ENCODE peak calls at places on chromosomes 12 and 14, in five cellular contexts. J is uterus; Y is CD4-positive, CD25-positive, alpha-beta regulatory T cell; O is lung; P is endodermal cell. B is an unnamed sample. For H3K4me1 and H3K36me3, the result is how much of the 10 kb centered on the place peaks cover.

GRCh38 chr12:108367436-108367835 is 28.3 kb upstream of the CMKLR1 start:
- DNase-seq in J (no peak), Y (no peak), O (peak), P (no peak), B (no peak)

GRCh38 chr12:110750784-110751461 is 8.2 kb upstream of the PPP1CC start:
- DNase-seq in J (peak), Y (no peak), O (no peak), P (no peak), B (no peak)

GRCh38 chr12:52552681-52553195 is at the start of gene KRT71:
- DNase-seq in J (no peak), Y (no peak), O (no peak), P (no peak), B (no peak)

GRCh38 chr14:45362505-45362904 is 109.5 kb upstream of the MIS18BP1 start:
- DNase-seq in J (no peak), Y (no peak), O (no peak), P (no peak), B (no peak)

GRCh38 chr12:131694116-131694838 is 16.6 kb upstream of the SFSWAP start:
- DNase-seq in J (no peak), Y (no peak), O (no peak), P (peak), B (no peak)

GRCh38 chr14:80958258-80958657 is 2.8 kb downstream of the TSHR start:
- DNase-seq in J (no peak), Y (no peak), O (no peak), P (no peak), B (no peak)

GRCh38 chr12:28578833-28579252 is 388.6 kb downstream of the CCDC91 start:
- DNase-seq in J (no peak), Y (no peak), O (no peak), P (no peak), B (no peak)

GRCh38 chr14:88248606-88249005 is 74.5 kb downstream of the KCNK10 start:
- DNase-seq in J (no peak), Y (no peak), O (no peak), P (no peak), B (no peak)

GRCh38 chr12:26658991-26659390 is 174.0 kb downstream of the ITPR2 start:
- DNase-seq in J (no peak), Y (no peak), O (no peak), P (no peak), B (no peak)

GRCh38 chr12:26608706-26609105 is 224.3 kb downstream of the ITPR2 start:
- DNase-seq in J (no peak), Y (no peak), O (no peak), P (no peak), B (no peak)

GRCh38 chr12:10128687-10129086 is 1.3 kb downstream of the CLEC7A start:
- DNase-seq in J (no peak), Y (no peak), O (no peak), P (no peak), B (no peak)

GRCh38 chr12:3491938-3492867 is 1.2 kb downstream of the PRMT8 start:
- DNase-seq in J (peak), Y (peak), O (peak), P (peak), B (no peak)

GRCh38 chr14:88195676-88196075 is 127.4 kb downstream of the KCNK10 start:
- DNase-seq in J (no peak), Y (no peak), O (no peak), P (peak), B (no peak)

GRCh38 chr14:103687712-103688111 is 27.5 kb downstream of the XRCC3 start:
- DNase-seq in J (no peak), Y (no peak), O (no peak), P (no peak), B (no peak)

GRCh38 chr12:30877110-30877875 is 49.3 kb upstream of the TSPAN11 start:
- DNase-seq in J (no peak), Y (no peak), O (peak), P (no peak), B (no peak)

GRCh38 chr14:55053500-55053899 is 2.1 kb downstream of the MAPK1IP1L start:
- DNase-seq in J (no peak), Y (no peak), O (no peak), P (no peak), B (no peak)

GRCh38 chr14:102525213-102526143 is 15.9 kb upstream of the ANKRD9 start:
- DNase-seq in J (peak), Y (peak), O (no peak), P (no peak), B (peak)

GRCh38 chr12:132952371-132953162 is 3.5 kb downstream of the ZNF605 start:
- DNase-seq in J (no peak), Y (no peak), O (no peak), P (peak), B (no peak)

GRCh38 chr14:71309756-71310155 is 402.5 kb downstream of the PCNX1 start:
- DNase-seq in J (no peak), Y (no peak), O (no peak), P (no peak), B (no peak)

GRCh38 chr12:133083345-133083744 is 2.6 kb downstream of the ZNF140 start:
- DNase-seq in J (no peak), Y (no peak), O (no peak), P (no peak), B (no peak)

GRCh38 chr12:53378705-53379388 is 1.1 kb upstream of the SP1 start:
- DNase-seq in J (no peak), Y (no peak), O (no peak), P (no peak), B (no peak)

GRCh38 chr14:95758331-95758730 is 44.4 kb upstream of the TCL1A start:
- DNase-seq in J (no peak), Y (no peak), O (no peak), P (peak), B (no peak)

GRCh38 chr14:95069547-95069946 is 87.8 kb downstream of the DICER1 start:
- DNase-seq in J (no peak), Y (no peak), O (no peak), P (no peak), B (no peak)

GRCh38 chr12:118220697-118221096 is 84.8 kb downstream of the PEBP1 start:
- DNase-seq in J (no peak), Y (no peak), O (no peak), P (no peak), B (no peak)

GRCh38 chr12:68487721-68488309 is 122.9 kb upstream of the RAP1B start:
- DNase-seq in J (no peak), Y (no peak), O (no peak), P (peak), B (no peak)

GRCh38 chr12:132428872-132429121 is 61.2 kb upstream of the FBRSL1 start:
- DNase-seq in J (no peak), Y (no peak), O (no peak), P (peak), B (no peak)

GRCh38 chr12:84757978-84758377 is 154.6 kb downstream of the SLC6A15 start:
- DNase-seq in J (no peak), Y (no peak), O (no peak), P (no peak), B (no peak)

GRCh38 chr12:57611116-57611809 is at the start of gene ARHGEF25:
- DNase-seq in J (peak), Y (no peak), O (peak), P (peak), B (no peak)

GRCh38 chr12:47326190-47326589 is 246.4 kb upstream of the AMIGO2 start:
- DNase-seq in J (no peak), Y (no peak), O (no peak), P (no peak), B (no peak)

GRCh38 chr12:103928736-103929050 is 1.5 kb upstream of the HSP90B1 start:
- DNase-seq in J (peak), Y (no peak), O (no peak), P (no peak), B (peak)

GRCh38 chr12:84070311-84070710 is 842.3 kb downstream of the SLC6A15 start:
- DNase-seq in J (peak), Y (no peak), O (no peak), P (no peak), B (no peak)

GRCh38 chr12:128336506-128336905 is 69.5 kb downstream of the TMEM132C start:
- DNase-seq in J (no peak), Y (no peak), O (no peak), P (no peak), B (no peak)

DNA sequence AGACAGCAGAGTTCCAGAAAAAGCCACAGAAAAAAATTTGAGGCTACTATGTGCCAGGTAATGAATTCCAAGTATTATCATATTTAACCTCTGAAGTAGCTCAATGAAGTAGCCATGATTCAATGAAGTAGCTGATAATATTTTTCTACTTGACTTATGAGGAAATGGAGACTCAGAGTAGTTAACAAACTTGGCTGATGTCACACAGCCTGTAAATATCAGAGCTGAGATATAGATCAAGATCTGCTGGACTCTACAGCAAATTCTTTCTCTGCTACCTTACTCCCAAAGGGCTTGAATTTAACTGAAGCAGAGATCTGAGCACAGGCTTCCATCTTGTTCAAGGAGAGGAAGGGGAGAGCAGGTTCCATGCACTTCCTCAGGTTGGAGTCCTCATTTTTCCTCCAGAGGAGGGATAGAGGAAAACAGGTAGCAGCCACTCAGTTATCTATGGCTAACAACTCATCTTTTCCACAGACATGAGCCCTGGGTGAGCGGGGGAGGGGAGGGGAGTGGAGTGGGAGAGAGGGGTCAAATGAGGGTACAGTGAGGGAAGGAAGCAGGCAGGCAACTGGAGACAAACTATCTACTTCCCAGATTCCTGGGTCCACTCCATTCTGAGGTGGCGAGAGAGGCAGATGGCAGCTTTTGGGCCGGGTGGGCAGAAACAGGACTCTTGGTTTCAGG is 2.4 kb upstream of the ZNF385A start:
- DNase-seq in J (no peak), Y (no peak), O (no peak), P (no peak), B (no peak)
- H3K4me1 ChIP-seq in J (under half), Y (under half), O (under half), P (under half), B (under half)

DNA sequence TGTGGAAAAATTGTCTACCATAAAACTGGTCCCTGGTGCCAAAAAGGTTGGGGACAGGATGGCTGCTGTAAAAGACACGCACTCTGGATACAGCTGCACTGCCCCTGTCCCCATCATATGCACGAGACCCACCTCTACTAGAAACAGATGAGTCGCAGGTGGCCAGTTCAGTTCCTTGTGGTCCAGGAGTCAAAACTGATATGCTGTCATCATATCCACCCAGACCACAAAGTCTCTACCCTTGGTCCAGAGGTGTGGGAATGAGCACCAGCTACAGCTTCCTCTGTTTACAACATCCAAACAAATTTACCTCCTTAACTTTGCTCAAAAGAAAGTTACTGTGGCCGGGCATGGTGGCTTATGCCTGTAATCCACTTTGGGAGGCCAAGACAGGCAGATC is 43.8 kb upstream of the DACT1 start:
- DNase-seq in J (no peak), Y (no peak), O (no peak), P (no peak), B (no peak)
- H3K4me3 ChIP-seq in J (no peak), Y (no peak), O (no peak), P (no peak), B (no peak)

DNA sequence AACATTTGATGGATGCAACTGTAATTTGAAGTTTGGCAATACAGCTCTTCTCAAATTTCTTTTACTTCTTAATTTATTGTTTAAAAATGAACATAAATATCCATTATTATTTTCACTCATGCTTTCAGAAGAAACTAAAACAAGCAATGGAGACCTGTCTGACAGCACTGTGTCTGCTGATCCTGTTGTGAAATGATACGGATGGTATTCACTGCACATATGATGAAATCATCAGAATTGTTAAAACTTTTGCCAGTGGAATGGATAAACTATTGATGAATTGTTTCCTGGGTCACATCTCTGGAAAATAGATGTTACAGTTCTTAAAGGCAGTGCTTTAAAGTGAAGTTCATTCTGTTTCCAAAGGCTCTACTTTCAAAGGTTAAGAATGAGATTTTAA is 59.2 kb downstream of the WASHC4 start:
- DNase-seq in J (no peak), Y (no peak), O (no peak), P (no peak), B (no peak)
- H3K36me3 ChIP-seq in J (under half), Y (half or more), O (under half), P (half or more), B (half or more)

GRCh38 chr12:50197297-50197727 is 30.1 kb upstream of the CERS5 start:
- DNase-seq in J (no peak), Y (no peak), O (no peak), P (no peak), B (no peak)
- H3K4me1 ChIP-seq in J (under half), Y (under half), O (under half), P (under half), B (under half)

GRCh38 chr14:93643676-93644075 is 144.6 kb downstream of the PRIMA1 start:
- DNase-seq in J (no peak), Y (no peak), O (no peak), P (no peak), B (no peak)

GRCh38 chr14:93643127-93643526 is 145.2 kb downstream of the PRIMA1 start:
- DNase-seq in J (no peak), Y (no peak), O (no peak), P (no peak), B (no peak)

DNA sequence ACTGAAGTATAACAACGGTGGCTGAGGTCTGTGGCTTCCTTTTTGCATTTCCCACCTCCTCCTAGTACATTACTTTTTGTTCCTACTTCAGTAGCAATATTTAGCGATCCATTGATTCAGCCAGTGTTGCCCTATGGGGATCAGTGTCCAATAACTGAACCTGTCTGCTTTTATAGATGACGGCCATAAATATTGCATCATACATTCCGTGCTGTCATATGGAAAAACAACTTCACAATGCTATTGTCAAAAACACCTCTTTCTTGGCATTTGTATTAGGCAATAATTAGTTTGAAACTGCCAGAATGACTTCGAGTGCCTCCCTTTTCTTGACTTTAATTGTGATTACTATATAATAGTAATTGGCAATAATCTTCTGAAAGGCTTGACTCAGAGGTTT is 149.5 kb downstream of the PRIMA1 start:
- DNase-seq in J (no peak), Y (no peak), O (no peak), P (no peak), B (no peak)
- H3K4me3 ChIP-seq in J (no peak), Y (no peak), O (no peak), P (no peak), B (no peak)

GRCh38 chr14:105223260-105223659 is 25.1 kb upstream of the BTBD6 start:
- DNase-seq in J (no peak), Y (no peak), O (no peak), P (no peak), B (no peak)
- H3K36me3 ChIP-seq in J (under half), Y (under half), O (under half), P (half or more), B (half or more)

GRCh38 chr14:99749763-99750715 is 43.2 kb upstream of the EML1 start:
- DNase-seq in J (no peak), Y (no peak), O (no peak), P (no peak), B (no peak)
- H3K4me1 ChIP-seq in J (under half), Y (under half), O (under half), P (under half), B (under half)

GRCh38 chr12:43733687-43734086 is 24.9 kb downstream of the PUS7L start:
- DNase-seq in J (no peak), Y (no peak), O (no peak), P (no peak), B (no peak)
- H3K4me3 ChIP-seq in J (no peak), Y (no peak), O (no peak), P (no peak), B (no peak)

GRCh38 chr14:93114068-93114710 is 1.5 kb downstream of the ITPK1 start:
- DNase-seq in J (no peak), Y (peak), O (no peak), P (no peak), B (no peak)
- H3K36me3 ChIP-seq in J (under half), Y (under half), O (under half), P (under half), B (under half)

DNA sequence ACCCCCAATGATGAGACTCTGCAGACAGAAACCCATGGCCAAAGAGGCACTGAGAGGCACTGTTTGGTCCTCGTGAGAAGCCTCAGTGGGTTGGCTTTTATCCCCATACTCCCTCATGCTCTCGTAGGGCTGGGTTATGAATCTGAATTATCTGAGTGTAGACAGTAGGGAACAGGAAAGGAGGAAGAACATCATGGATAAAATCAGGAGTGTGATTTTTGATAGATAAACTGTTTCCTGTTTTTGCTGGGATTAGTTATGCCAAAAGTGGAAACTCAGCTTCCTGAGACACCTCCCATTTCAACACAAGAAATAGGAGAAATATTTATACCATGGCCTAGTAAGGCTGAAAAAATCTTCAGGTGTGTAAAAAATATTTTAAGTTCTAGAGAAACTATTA is 177.9 kb downstream of the PPM1H start:
- DNase-seq in J (no peak), Y (no peak), O (no peak), P (no peak), B (no peak)
- H3K4me1 ChIP-seq in J (under half), Y (under half), O (under half), P (under half), B (under half)